ENCODE peak calls at places on chromosomes 7 and 10, in ten cellular contexts. L is activated CD8-positive, alpha-beta memory T cell treated with anti-CD3 and anti-CD28 coated beads for 24 hours; B is RWPE1; F is mesothelial cell of epicardium; A is choroid plexus epithelial cell; Z is left lung; J is iPS-NIHi11; M is occipital lobe; W is naive thymus-derived CD8-positive, alpha-beta T cell; S is stimulated activated naive B cell treated with anti-CD40 and anti-IgM and Interleukin-4, amounts not matched to agents 10 μg/mL and 1 μg/mL and 100 μg/mL, for 72 hours. K is an unnamed sample.

GRCh38 chr10:112716924-112717348 is 233.1 kb upstream of the TCF7L2 start:
- DNase-seq in W (no peak), B (no peak), A (peak), L (no peak), Z (no peak), M (no peak), F (no peak), S (no peak), J (no peak), K (peak)

GRCh38 chr10:2867788-2868299 is 199.5 kb upstream of the PFKP start:
- DNase-seq in W (no peak), Z (no peak), M (no peak), L (no peak), S (no peak), J (no peak), A (no peak), F (no peak), B (no peak), K (no peak)

GRCh38 chr10:6348091-6348862 is 145.5 kb downstream of the PFKFB3 start:
- DNase-seq in F (no peak), Z (peak), J (no peak), W (peak), A (no peak), B (no peak), L (peak), S (peak), M (peak), K (no peak)

GRCh38 chr7:25952277-25953057 is 199.5 kb upstream of the NFE2L3 start:
- DNase-seq in Z (no peak), S (no peak), B (no peak), L (no peak), F (no peak), M (no peak), J (no peak), W (no peak), A (no peak), K (no peak)

GRCh38 chr7:409344-410281 is 110.0 kb downstream of the PDGFA start:
- DNase-seq in W (no peak), A (no peak), L (no peak), B (no peak), J (peak), F (no peak), M (no peak), S (no peak), Z (no peak), K (no peak)

GRCh38 chr10:62811159-62811875 is 4.8 kb downstream of the EGR2 start:
- DNase-seq in S (peak), W (no peak), F (no peak), Z (no peak), B (no peak), M (no peak), L (peak), A (no peak), J (no peak), K (no peak)

GRCh38 chr10:101774589-101775272 is 1.2 kb downstream of the FGF8 start:
- DNase-seq in J (peak), F (no peak), S (no peak), A (no peak), Z (no peak), L (peak), M (no peak), W (no peak), B (no peak), K (no peak)

GRCh38 chr7:44052771-44053365 is 8.4 kb downstream of the DBNL start:
- DNase-seq in L (no peak), F (no peak), S (no peak), B (no peak), A (no peak), J (no peak), Z (no peak), M (no peak), W (no peak), K (no peak)

GRCh38 chr7:14850039-14850438 is 52.5 kb downstream of the DGKB start:
- DNase-seq in Z (no peak), J (no peak), S (no peak), A (peak), W (no peak), B (peak), F (no peak), L (no peak), M (no peak), K (peak)

GRCh38 chr7:107742678-107743566 is 1.0 kb upstream of the CBLL1 start:
- DNase-seq in L (no peak), S (no peak), B (peak), Z (peak), M (peak), F (peak), J (peak), A (no peak), W (peak), K (no peak)

GRCh38 chr7:33784000-33784399 is 121.3 kb upstream of the BMPER start:
- DNase-seq in J (no peak), A (no peak), B (no peak), M (no peak), F (no peak), W (no peak), S (no peak), L (no peak), Z (no peak), K (no peak)

GRCh38 chr10:125344573-125345121 is 184.3 kb upstream of the CTBP2 start:
- DNase-seq in A (no peak), W (no peak), B (no peak), L (no peak), Z (peak), M (no peak), F (no peak), S (peak), J (no peak), K (no peak)

GRCh38 chr7:45001138-45001694 is 1.2 kb downstream of the CCM2 start:
- DNase-seq in S (peak), A (no peak), B (peak), F (no peak), M (no peak), W (peak), J (no peak), Z (peak), L (peak), K (no peak)

GRCh38 chr7:142772051-142772450 is 1.3 kb downstream of the PRSS2 start:
- DNase-seq in B (no peak), F (no peak), L (no peak), S (no peak), J (no peak), M (no peak), W (no peak), Z (no peak), A (no peak), K (no peak)

GRCh38 chr7:149281508-149282330 is 19.7 kb downstream of the ZNF783 start:
- DNase-seq in B (no peak), W (no peak), L (no peak), Z (no peak), M (no peak), F (no peak), J (no peak), S (no peak), A (no peak), K (no peak)

GRCh38 chr10:101065479-101066145 is 3.8 kb downstream of the KAZALD1 start:
- DNase-seq in B (no peak), J (no peak), M (no peak), A (peak), F (no peak), S (no peak), W (no peak), Z (no peak), L (no peak), K (no peak)

GRCh38 chr7:100396421-100396982 is 23.2 kb downstream of the PILRA start:
- DNase-seq in F (no peak), J (no peak), B (no peak), A (peak), L (no peak), S (peak), M (no peak), W (no peak), Z (no peak), K (no peak)